ENCODE peak calls at places on chromosomes 1 and 21, in six cellular contexts. Y is WTC11; P is NAMALWA; N is fibroblast of gingiva; K is stimulated activated CD8-positive, alpha-beta memory T cell treated with anti-CD3 and anti-CD28 coated beads, Interleukin-2, amount 100 ng/mL, for 1 hour; U is stimulated activated CD4-positive, alpha-beta T cell treated with anti-CD3 and anti-CD28 coated beads, Interleukin-15, amount 100 ng/mL, for 48 hours. C is an unnamed sample.

GRCh38 chr21:41024341-41025056 is 143.5 kb upstream of the BACE2 start:
- DNase-seq in U (no peak), Y (no peak), K (no peak), N (no peak), P (no peak), C (no peak)

GRCh38 chr21:27365394-27365793 is 398.5 kb upstream of the ADAMTS5 start:
- DNase-seq in U (no peak), K (no peak), Y (no peak), P (no peak), N (no peak), C (no peak)

GRCh38 chr1:216450252-216450651 is 27.0 kb upstream of the USH2A start:
- DNase-seq in U (no peak), N (no peak), Y (no peak), P (no peak), K (no peak), C (no peak)

GRCh38 chr1:55670331-55671082 is 455.3 kb upstream of the USP24 start:
- DNase-seq in K (no peak), N (peak), P (no peak), Y (no peak), U (no peak), C (peak)

GRCh38 chr1:26019641-26020315 is 1.8 kb upstream of the EXTL1 start:
- DNase-seq in P (no peak), N (no peak), Y (no peak), U (no peak), K (no peak), C (no peak)

GRCh38 chr1:86396503-86396900 is 379 bp upstream of the ODF2L start:
- DNase-seq in P (no peak), Y (no peak), N (no peak), U (no peak), K (no peak), C (no peak)

GRCh38 chr1:22247527-22248218 is 104.8 kb upstream of the WNT4 start:
- DNase-seq in U (no peak), P (no peak), N (no peak), Y (no peak), K (no peak), C (no peak)

GRCh38 chr21:36155603-36156338 is 853 bp upstream of the DOP1B start:
- DNase-seq in P (no peak), Y (peak), K (no peak), N (no peak), U (no peak), C (no peak)

GRCh38 chr1:208336136-208336535 is 92.0 kb upstream of the PLXNA2 start:
- DNase-seq in U (no peak), P (no peak), Y (no peak), N (no peak), K (no peak), C (no peak)

GRCh38 chr1:169776440-169776839 is 18.3 kb downstream of the METTL18 start:
- DNase-seq in Y (no peak), N (no peak), K (no peak), U (no peak), P (no peak), C (no peak)

GRCh38 chr1:98405581-98406059 is 255.9 kb upstream of the SNX7 start:
- DNase-seq in N (no peak), K (no peak), Y (no peak), P (peak), U (no peak), C (no peak)

GRCh38 chr1:82390627-82391026 is 589.9 kb downstream of the ADGRL2 start:
- DNase-seq in U (no peak), K (no peak), N (no peak), P (no peak), Y (no peak), C (no peak)

GRCh38 chr1:173868266-173869107 is at the start of gene ZBTB37:
- DNase-seq in N (no peak), K (peak), P (peak), Y (peak), U (peak), C (no peak)

GRCh38 chr1:176058686-176059085 is 148.4 kb downstream of the COP1 start:
- DNase-seq in K (no peak), P (no peak), U (no peak), Y (no peak), N (no peak), C (no peak)

GRCh38 chr1:5448486-5448885 is 543.7 kb downstream of the NPHP4 start:
- DNase-seq in N (no peak), P (peak), K (peak), U (no peak), Y (peak), C (no peak)

GRCh38 chr1:9235123-9235513 is 544 bp downstream of the H6PD start:
- DNase-seq in U (no peak), K (no peak), N (peak), Y (no peak), P (peak), C (no peak)

GRCh38 chr1:53500184-53501064 is 41.2 kb downstream of the DMRTB1 start:
- DNase-seq in Y (no peak), K (no peak), N (no peak), U (no peak), P (no peak), C (no peak)

GRCh38 chr1:67685067-67685557 is at the start of gene GADD45A:
- DNase-seq in Y (peak), P (peak), N (peak), K (peak), U (peak), C (peak)

GRCh38 chr1:244654284-244655038 is 1.5 kb downstream of the DESI2 start:
- DNase-seq in Y (no peak), U (no peak), K (no peak), P (peak), N (no peak), C (no peak)

GRCh38 chr1:243890576-243890975 is 40.5 kb upstream of the AKT3 start:
- DNase-seq in U (no peak), Y (no peak), K (no peak), N (peak), P (no peak), C (peak)